ENCODE peak calls at places on chromosomes 1 and 21, in nine cellular contexts. X, M, Q, D, R, C, W, S and N are unnamed samples.

GRCh38 chr1:39788758-39789570 is at the start of gene BMP8B:
- DNase-seq in X (peak), M (peak), Q (no peak), D (peak), R (no peak), C (peak), W (peak), S (no peak), N (no peak)

GRCh38 chr1:10598088-10598712 is 123.5 kb downstream of the PEX14 start:
- DNase-seq in X (peak), M (no peak), Q (no peak), D (no peak), R (no peak), C (no peak), W (no peak), S (no peak), N (no peak)

GRCh38 chr1:60564856-60565445 is 491.4 kb upstream of the C1orf87 start:
- DNase-seq in X (no peak), M (no peak), Q (no peak), D (no peak), R (no peak), C (no peak), W (no peak), S (no peak), N (no peak)

GRCh38 chr1:40751802-40752201 is 31.8 kb upstream of the KCNQ4 start:
- DNase-seq in X (no peak), M (no peak), Q (no peak), D (no peak), R (no peak), C (no peak), W (no peak), S (no peak), N (no peak)

GRCh38 chr1:64246294-64246917 is 43.0 kb downstream of the UBE2U start:
- DNase-seq in X (no peak), M (no peak), Q (peak), D (no peak), R (peak), C (no peak), W (peak), S (no peak), N (peak)

GRCh38 chr1:175599212-175599681 is 144.1 kb downstream of the TNR start:
- DNase-seq in X (no peak), M (no peak), Q (peak), D (no peak), R (no peak), C (no peak), W (no peak), S (no peak), N (no peak)

GRCh38 chr1:232980336-232980978 is 30.0 kb downstream of the NTPCR start:
- DNase-seq in X (no peak), M (no peak), Q (no peak), D (no peak), R (no peak), C (no peak), W (no peak), S (no peak), N (no peak)

GRCh38 chr1:89622895-89623294 is 10.0 kb upstream of the LRRC8C start:
- DNase-seq in X (no peak), M (no peak), Q (no peak), D (no peak), R (no peak), C (no peak), W (peak), S (no peak), N (no peak)

GRCh38 chr1:197915797-197916686 is 1.1 kb upstream of the LHX9 start:
- DNase-seq in X (no peak), M (peak), Q (peak), D (no peak), R (no peak), C (no peak), W (no peak), S (peak), N (no peak)

GRCh38 chr21:38349111-38349746 is 92.4 kb downstream of the KCNJ15 start:
- DNase-seq in X (no peak), M (no peak), Q (no peak), D (no peak), R (no peak), C (no peak), W (no peak), S (no peak), N (no peak)

GRCh38 chr1:188127507-188127906 is 1298.8 kb downstream of the PLA2G4A start:
- DNase-seq in X (no peak), M (no peak), Q (no peak), D (no peak), R (no peak), C (no peak), W (no peak), S (no peak), N (no peak)

GRCh38 chr1:23616292-23616822 is 57.1 kb upstream of the ID3 start:
- DNase-seq in X (no peak), M (no peak), Q (no peak), D (no peak), R (no peak), C (no peak), W (no peak), S (no peak), N (no peak)

GRCh38 chr1:3495776-3496745 is 41.6 kb downstream of the ARHGEF16 start:
- DNase-seq in X (no peak), M (no peak), Q (no peak), D (no peak), R (no peak), C (no peak), W (no peak), S (no peak), N (no peak)

GRCh38 chr1:35298464-35298863 is 30.0 kb downstream of the ZMYM4 start:
- DNase-seq in X (peak), M (peak), Q (peak), D (no peak), R (no peak), C (no peak), W (peak), S (no peak), N (no peak)

GRCh38 chr1:2594001-2594640 is 7.5 kb downstream of the PRXL2B start:
- DNase-seq in X (peak), M (peak), Q (no peak), D (no peak), R (no peak), C (no peak), W (no peak), S (peak), N (no peak)

GRCh38 chr1:148362141-148362929 is 120.8 kb downstream of the PPIAL4G start:
- DNase-seq in X (peak), M (peak), Q (no peak), D (peak), R (peak), C (no peak), W (peak), S (no peak), N (no peak)

GRCh38 chr1:149917590-149918144 is at the start of gene SV2A:
- DNase-seq in X (peak), M (no peak), Q (peak), D (peak), R (no peak), C (no peak), W (peak), S (peak), N (no peak)

GRCh38 chr1:241611063-241611462 is 29.1 kb downstream of the CHML start:
- DNase-seq in X (no peak), M (no peak), Q (peak), D (no peak), R (peak), C (no peak), W (peak), S (no peak), N (peak)

GRCh38 chr1:68938051-68938450 is 441.2 kb upstream of the DEPDC1 start:
- DNase-seq in X (no peak), M (no peak), Q (no peak), D (no peak), R (no peak), C (no peak), W (no peak), S (no peak), N (no peak)

GRCh38 chr1:35539073-35539823 is 18.0 kb downstream of the KIAA0319L start:
- DNase-seq in X (no peak), M (no peak), Q (peak), D (no peak), R (no peak), C (no peak), W (peak), S (no peak), N (no peak)

GRCh38 chr1:65026235-65026634 is 59.9 kb upstream of the JAK1 start:
- DNase-seq in X (no peak), M (no peak), Q (no peak), D (no peak), R (no peak), C (no peak), W (no peak), S (no peak), N (peak)

GRCh38 chr21:31671146-31671716 is 11.7 kb downstream of the SOD1 start:
- DNase-seq in X (no peak), M (no peak), Q (no peak), D (no peak), R (no peak), C (no peak), W (no peak), S (no peak), N (no peak)

DNA sequence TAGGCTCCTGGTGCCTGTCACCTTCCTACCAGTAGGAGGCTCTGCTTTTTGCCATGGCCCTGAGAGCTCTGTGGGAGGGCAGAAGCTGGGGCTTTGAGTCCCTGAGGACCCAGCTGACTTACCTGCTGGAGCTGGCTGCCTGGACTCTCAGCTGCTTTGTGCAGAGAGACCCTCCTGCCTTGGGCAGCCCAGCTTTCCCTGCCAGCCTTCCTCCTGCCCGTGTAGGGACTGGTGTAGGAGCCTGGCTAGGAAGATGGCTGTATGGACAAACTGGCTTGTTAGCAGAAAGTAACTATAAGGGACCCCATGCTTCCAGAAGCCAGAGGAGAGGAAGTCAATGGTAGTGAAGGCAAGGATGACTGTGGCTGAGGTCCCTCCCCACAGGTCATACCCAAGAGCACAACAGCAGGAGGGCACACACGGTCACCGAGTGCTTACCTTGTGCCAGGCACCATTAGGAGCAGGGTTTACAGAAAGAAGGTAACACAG is 9.7 kb upstream of the CELSR2 start:
- DNase-seq in X (no peak), M (no peak), Q (no peak), D (no peak), R (no peak), C (no peak), W (no peak), S (no peak), N (no peak)
- H3K27ac ChIP-seq in X (peak), M (no peak), Q (no peak), D (no peak), R (peak), C (no peak), W (no peak), S (peak), N (peak)

DNA sequence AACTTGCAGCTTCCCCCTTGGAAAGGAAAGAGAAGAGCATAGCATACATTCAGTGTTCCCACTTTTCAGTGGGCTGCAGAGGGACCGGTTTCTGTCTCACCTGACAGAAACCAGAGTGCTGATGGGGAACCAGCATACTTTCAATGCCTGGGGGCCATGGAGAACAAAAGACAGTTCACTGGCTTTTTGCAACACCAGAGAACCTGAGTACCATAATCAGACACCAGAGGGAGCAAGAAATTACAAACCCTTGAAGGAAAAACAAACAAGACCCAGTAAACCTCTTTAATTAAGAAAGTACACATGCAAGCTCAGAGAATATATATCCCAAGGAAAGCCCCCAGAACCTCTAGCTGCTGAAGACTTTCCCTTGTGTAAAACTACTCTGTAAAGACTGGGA is 51.1 kb downstream of the CSMD2 start:
- DNase-seq in X (no peak), M (no peak), Q (peak), D (no peak), R (no peak), C (no peak), W (no peak), S (no peak), N (no peak)
- H3K4me3 ChIP-seq in X (no peak), M (no peak), Q (no peak), D (no peak), R (no peak), C (no peak), W (no peak), S (no peak), N (no peak)

GRCh38 chr21:34834852-34835501 is 166.2 kb downstream of the CLIC6 start:
- DNase-seq in X (no peak), M (no peak), Q (no peak), D (no peak), R (no peak), C (no peak), W (no peak), S (no peak), N (no peak)
- H3K27ac ChIP-seq in X (peak), M (no peak), Q (no peak), D (no peak), R (no peak), C (peak), W (no peak), S (peak), N (no peak)

DNA sequence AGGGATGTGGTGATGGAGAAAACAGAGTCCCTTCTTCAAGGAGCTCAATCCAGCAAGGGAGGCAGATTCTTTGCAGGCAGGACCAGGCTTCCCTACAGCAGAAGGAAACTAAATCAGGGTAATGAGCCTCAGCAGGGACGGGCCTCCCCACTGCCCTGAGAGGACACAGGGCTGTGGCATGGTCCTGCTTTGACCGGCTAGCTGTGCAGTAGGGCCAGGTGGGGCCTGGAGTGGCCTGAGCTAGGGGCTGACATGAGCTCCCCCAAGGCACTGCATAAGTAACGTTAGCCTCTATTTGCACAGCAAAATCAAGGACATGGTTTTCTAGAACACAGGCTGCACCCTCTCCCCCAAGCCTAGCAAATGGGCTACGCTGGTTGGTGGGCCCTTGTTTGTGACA is 162.9 kb downstream of the RYR2 start:
- DNase-seq in X (no peak), M (no peak), Q (no peak), D (no peak), R (no peak), C (no peak), W (no peak), S (no peak), N (no peak)
- H3K4me3 ChIP-seq in X (no peak), M (no peak), Q (no peak), D (no peak), R (no peak), C (no peak), W (no peak), S (no peak), N (no peak)

GRCh38 chr1:151968791-151969399 is 24.8 kb downstream of the S100A10 start:
- DNase-seq in X (no peak), M (no peak), Q (no peak), D (no peak), R (no peak), C (no peak), W (no peak), S (no peak), N (no peak)
- H3K27ac ChIP-seq in X (no peak), M (no peak), Q (no peak), D (no peak), R (peak), C (no peak), W (no peak), S (no peak), N (no peak)

GRCh38 chr1:47024138-47024856 is 828 bp downstream of the CYP4X1 start:
- DNase-seq in X (no peak), M (no peak), Q (no peak), D (no peak), R (no peak), C (no peak), W (no peak), S (no peak), N (no peak)

GRCh38 chr1:47021070-47021469 is 2.4 kb upstream of the CYP4X1 start:
- DNase-seq in X (no peak), M (no peak), Q (no peak), D (no peak), R (no peak), C (no peak), W (no peak), S (no peak), N (no peak)

GRCh38 chr1:47023268-47024137 is at the start of gene CYP4X1:
- DNase-seq in X (peak), M (peak), Q (no peak), D (no peak), R (no peak), C (no peak), W (no peak), S (peak), N (no peak)
- H3K4me3 ChIP-seq in X (peak), M (peak), Q (peak), D (no peak), R (peak), C (no peak), W (no peak), S (peak), N (peak)

GRCh38 chr1:171424494-171424893 is 60.8 kb upstream of the PRRC2C start:
- DNase-seq in X (no peak), M (no peak), Q (no peak), D (no peak), R (peak), C (no peak), W (no peak), S (no peak), N (no peak)

GRCh38 chr1:171426645-171427044 is 58.7 kb upstream of the PRRC2C start:
- DNase-seq in X (no peak), M (no peak), Q (no peak), D (no peak), R (no peak), C (no peak), W (no peak), S (no peak), N (no peak)

GRCh38 chr1:171431994-171432393 is 53.3 kb upstream of the PRRC2C start:
- DNase-seq in X (no peak), M (no peak), Q (no peak), D (no peak), R (no peak), C (no peak), W (no peak), S (no peak), N (no peak)

GRCh38 chr1:171429137-171429536 is 56.2 kb upstream of the PRRC2C start:
- DNase-seq in X (no peak), M (no peak), Q (no peak), D (no peak), R (no peak), C (no peak), W (no peak), S (no peak), N (no peak)

GRCh38 chr1:171427852-171428471 is 57.4 kb upstream of the PRRC2C start:
- DNase-seq in X (no peak), M (no peak), Q (no peak), D (no peak), R (no peak), C (no peak), W (no peak), S (no peak), N (no peak)
- H3K27ac ChIP-seq in X (no peak), M (no peak), Q (no peak), D (no peak), R (no peak), C (no peak), W (no peak), S (no peak), N (no peak)

DNA sequence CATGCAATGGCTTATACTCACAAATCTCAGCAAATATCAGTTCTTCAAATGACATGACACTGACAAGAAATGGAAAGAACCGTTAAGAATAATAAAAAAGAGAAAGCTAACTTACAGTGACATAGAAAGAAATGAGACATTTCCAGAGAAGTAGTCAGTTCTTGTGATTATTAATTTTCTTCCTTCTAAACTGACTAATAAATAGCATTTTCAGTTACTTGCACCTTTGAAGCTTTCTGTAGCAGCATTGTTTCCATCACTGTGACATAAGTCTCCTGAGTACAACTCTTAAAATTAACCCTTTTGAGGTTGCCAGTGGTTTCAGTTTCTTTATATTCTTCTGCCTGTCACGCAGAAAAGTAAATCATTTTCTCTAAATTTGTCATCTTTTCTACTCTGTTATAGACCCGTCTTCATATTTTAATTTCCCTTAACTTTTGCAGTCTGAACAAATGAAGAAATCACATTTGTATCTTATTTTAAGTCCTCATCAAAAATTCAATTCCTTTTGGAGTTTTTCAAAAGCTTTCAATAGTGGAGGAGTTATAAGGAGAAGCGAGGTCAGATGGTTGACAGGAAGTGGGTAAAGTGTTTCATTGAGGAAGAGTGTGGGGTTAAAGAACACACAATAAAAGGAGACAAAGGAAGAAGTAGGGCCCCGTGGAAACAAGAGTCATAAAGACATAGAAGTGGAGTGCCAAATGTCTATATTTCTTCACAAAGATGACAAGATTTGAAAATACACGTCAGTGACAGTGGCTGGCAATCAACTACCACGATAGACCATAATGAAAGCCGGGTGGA is 57.9 kb upstream of the S1PR1 start:
- DNase-seq in X (no peak), M (no peak), Q (no peak), D (no peak), R (no peak), C (no peak), W (peak), S (no peak), N (no peak)
- H3K4me3 ChIP-seq in X (no peak), M (no peak), Q (no peak), D (peak), R (no peak), C (no peak), W (peak), S (no peak), N (no peak)

DNA sequence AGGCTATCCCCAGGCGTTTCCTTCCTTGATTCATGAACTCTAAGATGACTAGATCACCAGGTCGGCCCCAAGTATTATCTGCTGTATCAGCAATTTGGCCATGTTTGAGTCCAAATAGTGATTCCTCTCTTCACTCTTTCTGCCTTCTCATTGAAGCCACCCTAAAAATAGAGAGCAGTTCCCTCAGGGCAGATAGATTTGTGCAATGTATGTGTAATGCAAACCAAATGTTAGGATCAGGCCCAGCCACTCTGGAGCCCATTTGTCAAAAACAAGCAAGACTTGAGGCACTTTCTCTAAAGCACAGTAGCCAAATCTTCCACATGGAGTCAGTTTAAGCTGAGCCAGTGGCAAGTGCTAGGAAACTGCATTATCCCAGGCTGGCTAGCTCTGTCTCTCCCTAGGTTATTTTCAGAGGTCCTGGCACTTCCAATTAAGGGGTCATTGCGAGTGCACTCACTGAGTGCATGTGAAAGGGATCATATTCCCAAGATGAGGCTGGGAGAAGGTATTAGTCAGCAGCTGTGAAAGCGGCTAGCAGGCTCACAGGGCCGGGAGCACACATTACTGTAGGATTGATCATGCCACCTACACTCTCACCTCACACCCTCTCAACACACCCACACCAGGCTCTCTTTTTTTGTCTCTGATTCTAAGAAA is 97.9 kb upstream of the RAB3GAP2 start:
- DNase-seq in X (no peak), M (no peak), Q (no peak), D (no peak), R (peak), C (no peak), W (no peak), S (no peak), N (peak)
- H3K27ac ChIP-seq in X (no peak), M (no peak), Q (no peak), D (no peak), R (peak), C (no peak), W (no peak), S (no peak), N (peak)